ENCODE peak calls at places on chromosomes 11 and 22, in ten cellular contexts. One of them, this sample, is unnamed.

GRCh38 chr11:133383689-133384088 is 148.6 kb downstream of the OPCML start:
- DNase-seq in endothelial cell: no peak
- DNase-seq in activated naive CD8-positive, alpha-beta T cell treated with anti-CD3 and anti-CD28 coated beads, Interleukin-2, amount 10 ng/mL, durations not matched to agents 7 days and 5 days: no peak
- DNase-seq in Right ventricle myocardium inferior: no peak
- DNase-seq in neural progenitor cell: no peak
- DNase-seq in AG08396: no peak
- DNase-seq in activated naive CD4-positive, alpha-beta T cell: no peak
- DNase-seq in NCI-H510A treated with DMSO at 0.1 percent for 48 hours: no peak
- DNase-seq in activated CD8-positive, alpha-beta T cell treated with anti-CD3 and anti-CD28 coated beads for 36 hours: no peak
- DNase-seq in NCI-H1417 treated with DMSO at 0.1 percent for 48 hours: no peak
- DNase-seq in this sample: no peak

GRCh38 chr11:67436459-67437081 is 912 bp downstream of the PTPRCAP start:
- DNase-seq in endothelial cell: no peak
- DNase-seq in activated naive CD8-positive, alpha-beta T cell treated with anti-CD3 and anti-CD28 coated beads, Interleukin-2, amount 10 ng/mL, durations not matched to agents 7 days and 5 days: peak; percentile 79
- DNase-seq in Right ventricle myocardium inferior: no peak
- DNase-seq in neural progenitor cell: no peak
- DNase-seq in AG08396: no peak
- DNase-seq in activated naive CD4-positive, alpha-beta T cell: no peak
- DNase-seq in NCI-H510A treated with DMSO at 0.1 percent for 48 hours: no peak
- DNase-seq in activated CD8-positive, alpha-beta T cell treated with anti-CD3 and anti-CD28 coated beads for 36 hours: peak; percentile 89
- DNase-seq in NCI-H1417 treated with DMSO at 0.1 percent for 48 hours: no peak
- DNase-seq in this sample: peak; percentile 94

GRCh38 chr11:400241-400729 is 6.3 kb downstream of the PKP3 start:
- DNase-seq in endothelial cell: no peak
- DNase-seq in activated naive CD8-positive, alpha-beta T cell treated with anti-CD3 and anti-CD28 coated beads, Interleukin-2, amount 10 ng/mL, durations not matched to agents 7 days and 5 days: no peak
- DNase-seq in Right ventricle myocardium inferior: peak; percentile 46
- DNase-seq in neural progenitor cell: no peak
- DNase-seq in AG08396: no peak
- DNase-seq in activated naive CD4-positive, alpha-beta T cell: no peak
- DNase-seq in NCI-H510A treated with DMSO at 0.1 percent for 48 hours: no peak
- DNase-seq in activated CD8-positive, alpha-beta T cell treated with anti-CD3 and anti-CD28 coated beads for 36 hours: no peak
- DNase-seq in NCI-H1417 treated with DMSO at 0.1 percent for 48 hours: no peak
- DNase-seq in this sample: peak; percentile 85

GRCh38 chr11:112215621-112216020 is 10.6 kb upstream of the PTS start:
- DNase-seq in endothelial cell: no peak
- DNase-seq in activated naive CD8-positive, alpha-beta T cell treated with anti-CD3 and anti-CD28 coated beads, Interleukin-2, amount 10 ng/mL, durations not matched to agents 7 days and 5 days: no peak
- DNase-seq in Right ventricle myocardium inferior: no peak
- DNase-seq in neural progenitor cell: no peak
- DNase-seq in AG08396: no peak
- DNase-seq in activated naive CD4-positive, alpha-beta T cell: no peak
- DNase-seq in NCI-H510A treated with DMSO at 0.1 percent for 48 hours: no peak
- DNase-seq in activated CD8-positive, alpha-beta T cell treated with anti-CD3 and anti-CD28 coated beads for 36 hours: no peak
- DNase-seq in NCI-H1417 treated with DMSO at 0.1 percent for 48 hours: no peak
- DNase-seq in this sample: no peak

GRCh38 chr11:66868726-66869291 is 11.9 kb downstream of the LRFN4 start:
- DNase-seq in endothelial cell: peak; percentile 82
- DNase-seq in activated naive CD8-positive, alpha-beta T cell treated with anti-CD3 and anti-CD28 coated beads, Interleukin-2, amount 10 ng/mL, durations not matched to agents 7 days and 5 days: peak; percentile 78
- DNase-seq in Right ventricle myocardium inferior: no peak
- DNase-seq in neural progenitor cell: peak; percentile 86
- DNase-seq in AG08396: no peak
- DNase-seq in activated naive CD4-positive, alpha-beta T cell: peak; percentile 39
- DNase-seq in NCI-H510A treated with DMSO at 0.1 percent for 48 hours: peak; percentile 39
- DNase-seq in activated CD8-positive, alpha-beta T cell treated with anti-CD3 and anti-CD28 coated beads for 36 hours: peak; percentile 95
- DNase-seq in NCI-H1417 treated with DMSO at 0.1 percent for 48 hours: no peak
- DNase-seq in this sample: peak; percentile 96

GRCh38 chr11:119496997-119497396 is 74.0 kb upstream of the THY1 start:
- DNase-seq in endothelial cell: no peak
- DNase-seq in activated naive CD8-positive, alpha-beta T cell treated with anti-CD3 and anti-CD28 coated beads, Interleukin-2, amount 10 ng/mL, durations not matched to agents 7 days and 5 days: no peak
- DNase-seq in Right ventricle myocardium inferior: no peak
- DNase-seq in neural progenitor cell: no peak
- DNase-seq in AG08396: no peak
- DNase-seq in activated naive CD4-positive, alpha-beta T cell: no peak
- DNase-seq in NCI-H510A treated with DMSO at 0.1 percent for 48 hours: no peak
- DNase-seq in activated CD8-positive, alpha-beta T cell treated with anti-CD3 and anti-CD28 coated beads for 36 hours: no peak
- DNase-seq in NCI-H1417 treated with DMSO at 0.1 percent for 48 hours: no peak
- DNase-seq in this sample: peak; percentile 66

GRCh38 chr22:44261861-44262595 is 50.7 kb downstream of the SHISAL1 start:
- DNase-seq in endothelial cell: no peak
- DNase-seq in activated naive CD8-positive, alpha-beta T cell treated with anti-CD3 and anti-CD28 coated beads, Interleukin-2, amount 10 ng/mL, durations not matched to agents 7 days and 5 days: no peak
- DNase-seq in Right ventricle myocardium inferior: no peak
- DNase-seq in neural progenitor cell: no peak
- DNase-seq in AG08396: no peak
- DNase-seq in activated naive CD4-positive, alpha-beta T cell: no peak
- DNase-seq in NCI-H510A treated with DMSO at 0.1 percent for 48 hours: peak; percentile 8
- DNase-seq in activated CD8-positive, alpha-beta T cell treated with anti-CD3 and anti-CD28 coated beads for 36 hours: no peak
- DNase-seq in NCI-H1417 treated with DMSO at 0.1 percent for 48 hours: no peak
- DNase-seq in this sample: peak; percentile 25

GRCh38 chr22:46864314-46865051 is 102.0 kb downstream of the TBC1D22A start:
- DNase-seq in endothelial cell: no peak
- DNase-seq in activated naive CD8-positive, alpha-beta T cell treated with anti-CD3 and anti-CD28 coated beads, Interleukin-2, amount 10 ng/mL, durations not matched to agents 7 days and 5 days: no peak
- DNase-seq in Right ventricle myocardium inferior: no peak
- DNase-seq in neural progenitor cell: no peak
- DNase-seq in AG08396: no peak
- DNase-seq in activated naive CD4-positive, alpha-beta T cell: no peak
- DNase-seq in NCI-H510A treated with DMSO at 0.1 percent for 48 hours: no peak
- DNase-seq in activated CD8-positive, alpha-beta T cell treated with anti-CD3 and anti-CD28 coated beads for 36 hours: no peak
- DNase-seq in NCI-H1417 treated with DMSO at 0.1 percent for 48 hours: no peak
- DNase-seq in this sample: no peak

GRCh38 chr11:86660011-86660595 is 12.3 kb downstream of the ME3 start:
- DNase-seq in endothelial cell: no peak
- DNase-seq in activated naive CD8-positive, alpha-beta T cell treated with anti-CD3 and anti-CD28 coated beads, Interleukin-2, amount 10 ng/mL, durations not matched to agents 7 days and 5 days: no peak
- DNase-seq in Right ventricle myocardium inferior: no peak
- DNase-seq in neural progenitor cell: no peak
- DNase-seq in AG08396: peak; percentile 61
- DNase-seq in activated naive CD4-positive, alpha-beta T cell: no peak
- DNase-seq in NCI-H510A treated with DMSO at 0.1 percent for 48 hours: no peak
- DNase-seq in activated CD8-positive, alpha-beta T cell treated with anti-CD3 and anti-CD28 coated beads for 36 hours: no peak
- DNase-seq in NCI-H1417 treated with DMSO at 0.1 percent for 48 hours: no peak
- DNase-seq in this sample: no peak

GRCh38 chr11:68598816-68599653 is 85.3 kb upstream of the GAL start:
- DNase-seq in endothelial cell: no peak
- DNase-seq in activated naive CD8-positive, alpha-beta T cell treated with anti-CD3 and anti-CD28 coated beads, Interleukin-2, amount 10 ng/mL, durations not matched to agents 7 days and 5 days: no peak
- DNase-seq in Right ventricle myocardium inferior: no peak
- DNase-seq in neural progenitor cell: no peak
- DNase-seq in AG08396: peak; percentile 40
- DNase-seq in activated naive CD4-positive, alpha-beta T cell: no peak
- DNase-seq in NCI-H510A treated with DMSO at 0.1 percent for 48 hours: no peak
- DNase-seq in activated CD8-positive, alpha-beta T cell treated with anti-CD3 and anti-CD28 coated beads for 36 hours: no peak
- DNase-seq in NCI-H1417 treated with DMSO at 0.1 percent for 48 hours: no peak
- DNase-seq in this sample: no peak

GRCh38 chr11:47606731-47607130 is 12.5 kb upstream of the C1QTNF4 start:
- DNase-seq in endothelial cell: no peak
- DNase-seq in activated naive CD8-positive, alpha-beta T cell treated with anti-CD3 and anti-CD28 coated beads, Interleukin-2, amount 10 ng/mL, durations not matched to agents 7 days and 5 days: no peak
- DNase-seq in Right ventricle myocardium inferior: no peak
- DNase-seq in neural progenitor cell: no peak
- DNase-seq in AG08396: no peak
- DNase-seq in activated naive CD4-positive, alpha-beta T cell: no peak
- DNase-seq in NCI-H510A treated with DMSO at 0.1 percent for 48 hours: no peak
- DNase-seq in activated CD8-positive, alpha-beta T cell treated with anti-CD3 and anti-CD28 coated beads for 36 hours: no peak
- DNase-seq in NCI-H1417 treated with DMSO at 0.1 percent for 48 hours: no peak
- DNase-seq in this sample: peak; percentile 43

GRCh38 chr11:13448876-13449275 is 14.1 kb downstream of the BTBD10 start:
- DNase-seq in endothelial cell: no peak
- DNase-seq in activated naive CD8-positive, alpha-beta T cell treated with anti-CD3 and anti-CD28 coated beads, Interleukin-2, amount 10 ng/mL, durations not matched to agents 7 days and 5 days: no peak
- DNase-seq in Right ventricle myocardium inferior: no peak
- DNase-seq in neural progenitor cell: no peak
- DNase-seq in AG08396: no peak
- DNase-seq in activated naive CD4-positive, alpha-beta T cell: no peak
- DNase-seq in NCI-H510A treated with DMSO at 0.1 percent for 48 hours: no peak
- DNase-seq in activated CD8-positive, alpha-beta T cell treated with anti-CD3 and anti-CD28 coated beads for 36 hours: no peak
- DNase-seq in NCI-H1417 treated with DMSO at 0.1 percent for 48 hours: no peak
- DNase-seq in this sample: no peak

This sample was measured in H7.